ENCODE peak calls at places on chromosomes 16 and 17, in eight cellular contexts. N is IMR-90, I is gastrocnemius medialis, S is lower leg skin, F is breast epithelium, T is heart left ventricle, U is stomach, W is A549. G is an unnamed sample.

GRCh38 chr16:8948831-8949230 is 14.9 kb downstream of the USP7 start:
- DNase-seq in I (no peak), U (no peak), S (no peak), W (no peak), T (no peak), F (no peak), N (no peak), G (no peak)

GRCh38 chr16:83040174-83040573 is 413.4 kb downstream of the CDH13 start:
- DNase-seq in W (no peak), N (peak), S (no peak), T (no peak), I (no peak), F (no peak), U (no peak), G (peak)

GRCh38 chr17:1617620-1618174 is 10.9 kb downstream of the SLC43A2 start:
- DNase-seq in T (no peak), S (peak), N (peak), I (no peak), F (no peak), U (peak), W (peak), G (peak)

GRCh38 chr17:42748202-42748905 is 3.5 kb upstream of the EZH1 start:
- DNase-seq in T (no peak), U (no peak), W (no peak), F (no peak), N (no peak), I (no peak), S (peak), G (no peak)

GRCh38 chr17:72432881-72433280 is 312.1 kb downstream of the SOX9 start:
- DNase-seq in S (no peak), N (no peak), W (no peak), I (no peak), T (no peak), U (no peak), F (no peak), G (no peak)

GRCh38 chr16:26645629-26646028 is 421.1 kb upstream of the C16orf82 start:
- DNase-seq in U (no peak), W (no peak), N (no peak), S (no peak), F (no peak), T (no peak), I (no peak), G (peak)

GRCh38 chr16:50876263-50876662 is 134.4 kb downstream of the CYLD start:
- DNase-seq in S (no peak), N (no peak), W (no peak), T (no peak), I (no peak), F (no peak), U (no peak), G (no peak)

GRCh38 chr17:41692722-41693521 is 4.2 kb downstream of the EIF1 start:
- DNase-seq in S (no peak), U (no peak), N (peak), T (no peak), F (no peak), I (no peak), W (no peak), G (no peak)

GRCh38 chr17:80441133-80441578 is 26.2 kb downstream of the ENDOV start:
- DNase-seq in S (no peak), W (peak), T (no peak), F (no peak), I (no peak), N (peak), U (no peak), G (peak)

GRCh38 chr17:41962111-41962510 is 4.5 kb upstream of the CNP start:
- DNase-seq in I (no peak), U (no peak), T (no peak), F (no peak), S (no peak), W (no peak), N (no peak), G (no peak)

GRCh38 chr17:17021194-17021863 is 20.9 kb upstream of the MPRIP start:
- DNase-seq in F (peak), I (no peak), N (no peak), U (peak), W (peak), S (no peak), T (peak), G (peak)
- TF ChIP-seq POLR2A in F (no peak), I (no peak), N (no peak), U (no peak), W (no peak), S (no peak), T (no peak), G (no peak)

GRCh38 chr16:5033256-5034166 is at the start of gene NAGPA:
- DNase-seq in N (peak), I (peak), T (peak), S (peak), U (peak), W (peak), F (peak), G (peak)
- TF ChIP-seq POLR2A in N (no peak), I (no peak), T (no peak), S (no peak), U (no peak), W (peak), F (no peak), G (no peak)

DNA sequence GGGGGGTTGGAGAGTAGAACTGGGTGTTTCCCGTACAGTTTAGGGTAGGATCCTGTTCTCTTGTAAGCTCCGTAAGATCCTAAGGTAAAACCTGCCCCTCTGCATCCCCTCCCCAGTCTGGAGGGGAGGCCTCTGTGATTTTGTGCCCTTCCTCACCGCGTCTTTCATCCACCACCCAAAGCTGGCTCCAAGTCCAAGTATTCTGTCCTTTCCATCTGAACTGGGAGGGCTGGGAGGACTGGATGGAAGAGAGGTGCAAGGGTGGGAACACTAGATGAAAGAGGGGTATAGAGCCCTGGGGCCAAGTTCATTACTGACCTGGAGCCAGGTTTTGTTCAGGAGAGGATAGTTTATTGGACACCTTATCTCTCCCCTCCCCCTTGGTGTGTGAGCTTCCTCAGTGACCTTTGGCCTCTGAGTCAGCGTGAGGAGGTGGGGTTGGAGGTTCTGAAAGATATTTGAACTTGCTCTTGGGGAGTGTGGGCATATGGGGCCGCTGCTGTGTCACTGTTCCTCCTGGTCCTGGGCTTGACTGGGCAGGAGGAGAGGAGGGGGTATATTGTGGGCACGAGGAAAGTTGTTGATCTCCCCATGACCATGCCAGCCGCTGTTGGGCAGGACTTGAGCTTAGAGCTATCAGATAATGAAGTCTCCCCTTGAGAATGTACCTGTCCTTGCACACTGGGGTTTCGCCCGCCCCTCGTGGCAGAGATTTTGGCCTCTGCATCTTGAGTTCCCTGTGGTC is 1.6 kb downstream of the LASP1 start:
- DNase-seq in I (no peak), N (peak), U (peak), F (peak), S (peak), T (no peak), W (peak), G (no peak)
- TF ChIP-seq POLR2A in I (no peak), N (no peak), U (no peak), F (no peak), S (no peak), T (no peak), W (no peak), G (peak)

GRCh38 chr17:49705254-49705653 is 2.5 kb downstream of the SLC35B1 start:
- DNase-seq in F (no peak), W (no peak), U (no peak), N (no peak), S (no peak), T (no peak), I (no peak), G (no peak)

GRCh38 chr17:49703557-49704277 is 4.0 kb downstream of the SLC35B1 start:
- DNase-seq in T (no peak), U (no peak), I (no peak), W (peak), N (peak), S (no peak), F (no peak), G (peak)

GRCh38 chr17:49707246-49707607 is 537 bp downstream of the SLC35B1 start:
- DNase-seq in S (no peak), N (no peak), W (peak), U (no peak), F (no peak), I (no peak), T (no peak), G (no peak)

GRCh38 chr17:49708515-49709161 is 874 bp upstream of the SLC35B1 start:
- DNase-seq in S (peak), F (no peak), W (no peak), N (no peak), T (no peak), U (no peak), I (no peak), G (no peak)

DNA sequence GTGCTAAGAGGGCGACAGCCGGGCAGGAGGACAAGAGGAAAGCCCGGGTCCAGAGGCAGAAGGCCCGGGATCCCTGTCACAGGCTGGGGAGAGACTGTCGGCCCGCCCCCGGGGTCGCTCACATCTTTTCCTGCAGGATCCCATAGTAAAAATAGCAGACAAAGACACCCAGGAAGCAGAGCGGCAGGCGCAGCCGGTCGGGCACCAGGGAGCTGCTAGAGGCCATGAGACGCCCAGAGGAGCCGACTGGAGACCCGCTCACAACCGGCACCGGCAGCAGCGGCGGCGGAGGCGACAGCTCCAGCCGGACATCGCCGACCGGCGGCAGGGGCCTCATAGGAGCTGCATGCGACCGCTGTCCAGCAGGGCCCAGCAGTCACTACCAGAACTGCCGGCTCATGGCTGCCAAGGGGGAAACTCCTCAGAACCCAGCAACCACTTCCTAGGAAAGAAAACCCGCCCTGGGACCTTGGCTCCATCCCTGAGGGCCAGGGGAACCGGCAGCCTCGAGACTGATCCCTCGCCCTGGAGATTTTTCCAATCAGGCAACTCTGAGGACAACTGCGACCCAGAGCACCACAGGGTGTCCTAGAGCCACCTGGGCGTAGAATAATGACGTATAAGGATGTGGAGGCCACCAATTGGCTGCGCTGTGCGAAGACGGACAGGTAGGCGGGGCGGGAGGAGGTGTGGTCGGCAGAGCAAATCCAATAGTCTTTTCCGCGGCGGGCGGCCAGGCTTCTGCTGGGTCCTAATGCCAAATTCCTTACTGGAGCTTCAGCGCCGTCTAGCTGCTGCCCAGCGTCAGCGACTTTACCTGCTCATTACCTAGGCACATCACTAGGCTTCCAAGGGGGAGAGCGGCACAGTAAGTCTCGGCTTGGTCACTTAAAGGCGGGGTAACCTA is at the start of gene SLC35B1:
- DNase-seq in I (peak), F (peak), U (peak), N (peak), T (peak), W (peak), S (peak), G (peak)
- TF ChIP-seq POLR2A in I (peak), F (peak), U (no peak), N (peak), T (no peak), W (peak), S (no peak), G (peak)

GRCh38 chr16:590165-590874 is 454 bp downstream of the RAB40C start:
- DNase-seq in U (peak), T (no peak), S (no peak), N (peak), W (no peak), I (no peak), F (no peak), G (no peak)
- TF ChIP-seq POLR2A in U (no peak), T (no peak), S (no peak), N (no peak), W (peak), I (peak), F (no peak), G (peak)

GRCh38 chr16:67934306-67935095 is 2.1 kb downstream of the PSMB10 start:
- DNase-seq in F (no peak), T (no peak), U (no peak), S (no peak), I (no peak), N (no peak), W (no peak), G (no peak)

GRCh38 chr16:67932462-67932840 is 789 bp upstream of the CTRL start:
- DNase-seq in W (no peak), F (no peak), I (no peak), S (no peak), T (no peak), U (no peak), N (no peak), G (no peak)

GRCh38 chr16:67935096-67935401 is 1.6 kb downstream of the PSMB10 start:
- DNase-seq in W (no peak), F (no peak), I (no peak), S (no peak), N (no peak), U (no peak), T (no peak), G (no peak)

GRCh38 chr16:67935402-67936123 is 1.1 kb downstream of the PSMB10 start:
- DNase-seq in U (peak), I (peak), N (peak), S (peak), T (peak), F (peak), W (peak), G (peak)

DNA sequence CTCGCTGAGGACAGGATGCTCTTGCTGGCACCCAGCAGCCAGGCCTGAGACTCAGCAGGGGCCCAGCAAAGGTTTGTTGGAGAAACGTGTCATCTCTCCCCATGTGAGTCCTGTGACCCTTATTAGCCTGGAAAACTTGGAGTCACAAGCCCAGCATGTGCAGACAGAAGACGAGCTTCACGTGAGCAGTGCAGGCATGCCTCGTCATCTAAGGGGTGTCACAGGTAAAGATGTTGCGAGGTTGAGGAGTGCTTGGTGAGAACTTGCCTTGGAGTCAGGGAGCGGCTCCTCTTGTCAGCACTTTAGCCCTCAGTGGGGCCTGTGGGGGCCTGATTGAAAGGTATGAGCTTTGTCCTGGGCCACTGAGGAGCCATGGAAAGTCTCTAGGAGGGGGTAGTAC is 2.1 kb upstream of the CTRL start:
- DNase-seq in S (no peak), T (no peak), U (no peak), F (no peak), I (no peak), W (no peak), N (no peak), G (no peak)
- TF ChIP-seq POLR2A in S (no peak), T (no peak), U (no peak), F (no peak), I (no peak), W (no peak), N (no peak), G (no peak)

DNA sequence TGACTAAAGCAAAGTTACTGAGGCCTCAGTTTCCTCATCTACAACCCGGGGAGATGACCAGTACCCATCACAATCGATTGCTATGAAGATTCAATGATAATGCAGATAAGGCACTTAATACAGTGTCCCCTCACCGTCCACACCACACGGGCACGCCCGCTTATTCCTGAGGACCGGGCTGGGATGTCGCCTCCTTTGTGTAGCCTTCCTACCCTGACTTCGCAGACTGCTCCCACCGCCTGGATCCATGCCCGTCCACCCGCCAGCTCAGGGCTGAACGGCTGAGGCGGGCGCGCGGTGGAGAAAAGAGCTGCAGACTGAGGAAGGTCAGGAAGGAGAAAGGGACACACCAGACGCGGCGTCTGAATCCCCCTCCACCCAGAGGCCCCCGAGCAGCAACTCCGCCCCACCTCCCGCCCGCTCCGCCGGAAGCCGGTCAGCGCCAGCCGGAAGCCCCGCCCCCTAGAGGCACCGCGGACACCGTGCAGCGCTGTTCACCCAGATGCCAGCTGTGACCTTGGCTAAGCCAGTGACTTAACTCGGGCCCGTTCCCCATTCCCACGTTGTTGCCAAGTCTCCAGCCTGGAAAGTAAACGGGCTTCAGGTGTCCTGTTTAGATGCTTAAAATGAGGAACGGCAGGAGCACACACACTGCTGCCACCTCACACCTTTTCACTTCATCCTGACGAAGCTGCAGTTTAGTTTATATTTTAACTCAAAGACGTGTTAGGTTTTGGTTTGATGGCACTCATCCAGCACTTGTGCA is at the start of gene KRABD2:
- DNase-seq in T (peak), N (peak), I (peak), U (peak), F (peak), S (peak), W (peak), G (peak)
- TF ChIP-seq POLR2A in T (no peak), N (peak), I (peak), U (no peak), F (peak), S (no peak), W (peak), G (peak)